ENCODE peak calls at places on chromosome 13, in ten cellular contexts. A is transverse colon, L is GM12878, M is fibroblast of pulmonary artery, C is uterus, O is endodermal cell, Q is cardiac muscle cell, T is mammary epithelial cell, K is BJ, X is osteocyte. G is an unnamed sample.

GRCh38 chr13:49441846-49442245 is 2.0 kb downstream of the CAB39L start:
- DNase-seq in Q (peak), K (no peak), M (peak), A (no peak), O (no peak), L (no peak), X (no peak), T (no peak), C (no peak), G (peak)

GRCh38 chr13:104473936-104474335 is 1407.7 kb upstream of the SLC10A2 start:
- DNase-seq in O (no peak), M (no peak), A (no peak), X (no peak), Q (no peak), K (no peak), T (peak), C (no peak), L (no peak), G (no peak)

GRCh38 chr13:113417008-113417735 is 36.1 kb downstream of the ADPRHL1 start:
- DNase-seq in A (no peak), Q (no peak), K (no peak), X (no peak), O (no peak), M (no peak), T (no peak), L (no peak), C (no peak), G (no peak)

GRCh38 chr13:39317284-39317683 is 279.0 kb downstream of the NHLRC3 start:
- DNase-seq in Q (peak), M (peak), O (no peak), L (no peak), T (peak), X (no peak), A (peak), C (peak), K (no peak), G (no peak)

GRCh38 chr13:49296659-49297058 is 48.9 kb downstream of the CDADC1 start:
- DNase-seq in C (no peak), T (no peak), Q (no peak), L (no peak), M (no peak), K (no peak), O (no peak), A (no peak), X (no peak), G (no peak)

GRCh38 chr13:53005631-53006030 is 23.0 kb upstream of the OLFM4 start:
- DNase-seq in C (no peak), O (no peak), M (no peak), Q (no peak), K (no peak), T (no peak), X (no peak), L (no peak), A (no peak), G (no peak)

GRCh38 chr13:22357132-22357531 is 686.3 kb downstream of the FGF9 start:
- DNase-seq in K (peak), M (no peak), L (no peak), X (no peak), T (no peak), Q (no peak), A (no peak), O (no peak), C (no peak), G (no peak)

GRCh38 chr13:87444135-87444534 is 227.0 kb upstream of the SLITRK5 start:
- DNase-seq in Q (no peak), O (no peak), C (no peak), L (no peak), K (no peak), T (no peak), X (no peak), A (no peak), M (no peak), G (no peak)

GRCh38 chr13:48680756-48681392 is 27.1 kb downstream of the CYSLTR2 start:
- DNase-seq in M (no peak), C (no peak), Q (no peak), T (no peak), O (no peak), X (no peak), L (no peak), K (no peak), A (no peak), G (no peak)

GRCh38 chr13:94305463-94305862 is 174.0 kb downstream of the DCT start:
- DNase-seq in M (peak), C (no peak), L (no peak), O (no peak), Q (peak), A (no peak), X (no peak), T (peak), K (peak), G (peak)

GRCh38 chr13:42247883-42248282 is 24.1 kb upstream of the AKAP11 start:
- DNase-seq in T (peak), A (no peak), X (no peak), L (no peak), O (no peak), C (no peak), M (no peak), Q (no peak), K (no peak), G (peak)

GRCh38 chr13:97386832-97387486 is 47.0 kb upstream of the RAP2A start:
- DNase-seq in C (no peak), T (no peak), O (no peak), M (no peak), A (peak), Q (peak), K (no peak), L (no peak), X (no peak), G (no peak)

GRCh38 chr13:41809962-41810361 is 150.9 kb downstream of the VWA8 start:
- DNase-seq in X (no peak), Q (no peak), C (no peak), O (no peak), L (no peak), K (no peak), M (no peak), T (no peak), A (no peak), G (no peak)

GRCh38 chr13:44231786-44232516 is 141.7 kb upstream of the SERP2 start:
- DNase-seq in Q (peak), X (no peak), K (peak), M (peak), C (peak), A (peak), T (peak), L (no peak), O (peak), G (peak)

GRCh38 chr13:111281751-111282311 is 38.6 kb upstream of the TEX29 start:
- DNase-seq in C (no peak), T (no peak), K (peak), X (no peak), Q (peak), A (no peak), M (peak), O (no peak), L (no peak), G (peak)

GRCh38 chr13:50910483-50910805 is 853 bp downstream of the RNASEH2B start:
- DNase-seq in X (no peak), O (peak), M (peak), L (no peak), Q (peak), K (no peak), T (no peak), C (no peak), A (no peak), G (peak)

GRCh38 chr13:82867284-82867683 is 1015.0 kb downstream of the SLITRK1 start:
- DNase-seq in C (no peak), K (no peak), X (no peak), T (no peak), O (no peak), L (no peak), A (no peak), M (no peak), Q (no peak), G (no peak)

GRCh38 chr13:113932060-113932459 is 41.8 kb downstream of the C13orf46 start:
- DNase-seq in C (peak), Q (no peak), T (no peak), O (no peak), K (no peak), M (no peak), A (no peak), L (no peak), X (peak), G (no peak)

GRCh38 chr13:93552596-93552995 is 326.0 kb downstream of the GPC6 start:
- DNase-seq in K (no peak), C (no peak), L (no peak), X (no peak), Q (no peak), A (no peak), O (no peak), T (no peak), M (no peak), G (no peak)

GRCh38 chr13:34533941-34534340 is 408.1 kb upstream of the NBEA start:
- DNase-seq in A (no peak), C (no peak), L (no peak), O (no peak), X (no peak), M (no peak), Q (no peak), T (no peak), K (no peak), G (no peak)

DNA sequence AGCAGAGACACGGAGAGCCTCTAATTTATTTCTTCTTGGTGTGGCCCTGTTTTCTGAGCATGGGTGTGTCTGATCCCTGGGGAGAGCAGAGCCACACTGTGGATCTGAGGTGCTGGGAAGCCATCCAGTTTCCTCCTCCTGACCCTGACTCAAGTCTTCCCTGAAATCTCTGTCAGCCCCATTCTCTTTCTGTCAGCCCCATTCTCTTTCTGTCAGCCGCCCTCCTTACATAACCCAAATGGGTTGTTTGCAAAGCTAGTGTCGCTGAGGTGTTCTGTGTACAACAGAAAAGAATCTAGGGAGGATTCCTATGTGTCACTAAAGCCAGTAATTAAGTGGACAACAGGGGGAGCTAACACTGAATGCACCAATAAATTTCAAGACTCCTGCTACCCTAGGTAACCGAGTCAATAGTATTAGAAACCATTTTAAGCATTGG is 50.2 kb downstream of the LRCH1 start:
- DNase-seq in X (no peak), T (no peak), K (no peak), A (no peak), C (no peak), Q (peak), M (peak), O (no peak), L (no peak), G (peak)
- TF ChIP-seq CTCF in X (peak), T (peak), K (peak), A (no peak), C (no peak), Q (peak), M (peak), O (peak), L (peak), G (peak)

GRCh38 chr13:40391788-40392187 is 274.7 kb downstream of the FOXO1 start:
- DNase-seq in C (no peak), K (no peak), M (no peak), T (no peak), L (no peak), A (no peak), O (no peak), Q (no peak), X (no peak), G (no peak)
- TF ChIP-seq CTCF in C (no peak), K (no peak), M (no peak), T (no peak), L (no peak), A (no peak), O (no peak), Q (no peak), X (no peak), G (no peak)

GRCh38 chr13:24092108-24092507 is 68.4 kb upstream of the SPATA13 start:
- DNase-seq in M (no peak), Q (no peak), C (no peak), L (no peak), X (no peak), A (no peak), O (no peak), K (no peak), T (no peak), G (no peak)

GRCh38 chr13:24086642-24087041 is 73.9 kb upstream of the SPATA13 start:
- DNase-seq in Q (no peak), A (no peak), M (no peak), T (no peak), L (no peak), C (no peak), O (no peak), K (no peak), X (no peak), G (no peak)

GRCh38 chr13:24085662-24086061 is 74.9 kb upstream of the SPATA13 start:
- DNase-seq in L (no peak), M (no peak), K (no peak), T (no peak), X (no peak), O (no peak), C (no peak), A (no peak), Q (no peak), G (no peak)

GRCh38 chr13:24083722-24084421 is 76.6 kb upstream of the SPATA13 start:
- DNase-seq in K (no peak), Q (no peak), T (no peak), X (no peak), M (no peak), C (no peak), L (no peak), O (no peak), A (no peak), G (no peak)

GRCh38 chr13:24087611-24088235 is 72.8 kb upstream of the SPATA13 start:
- DNase-seq in C (peak), K (no peak), M (no peak), A (peak), Q (no peak), X (no peak), L (no peak), O (no peak), T (no peak), G (no peak)
- TF ChIP-seq CTCF in C (no peak), K (no peak), M (no peak), A (no peak), Q (no peak), X (no peak), L (no peak), O (no peak), T (no peak), G (no peak)

GRCh38 chr13:21242236-21242635 is 65.8 kb downstream of the MRPL57 start:
- DNase-seq in O (peak), X (no peak), M (no peak), T (no peak), A (no peak), C (no peak), Q (no peak), K (no peak), L (no peak), G (no peak)
- TF ChIP-seq CTCF in O (peak), X (peak), M (no peak), T (no peak), A (no peak), C (no peak), Q (no peak), K (no peak), L (no peak), G (no peak)

DNA sequence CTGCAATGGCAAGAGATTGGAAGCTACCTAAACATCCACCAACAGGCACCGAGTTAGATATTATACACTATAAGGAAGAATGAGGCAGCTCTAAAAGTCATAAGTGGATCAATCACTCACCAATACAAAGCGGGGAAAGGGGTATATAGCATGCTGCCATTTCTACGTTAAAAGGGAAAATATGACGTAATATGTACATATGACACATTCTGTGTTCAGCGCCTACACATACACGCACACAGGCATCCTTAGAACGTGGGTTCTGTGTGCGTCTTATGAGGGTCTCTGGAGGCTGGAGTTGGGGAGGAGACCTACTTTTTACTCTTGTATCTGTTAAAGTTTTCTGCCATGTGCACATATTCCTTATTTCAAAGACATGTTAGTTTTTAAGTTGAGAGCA is 5.9 kb downstream of the IL17D start:
- DNase-seq in A (no peak), O (no peak), M (no peak), L (no peak), K (no peak), Q (no peak), C (no peak), T (no peak), X (no peak), G (no peak)
- TF ChIP-seq CTCF in A (no peak), O (no peak), M (no peak), L (no peak), K (no peak), Q (no peak), C (no peak), T (no peak), X (no peak), G (no peak)

DNA sequence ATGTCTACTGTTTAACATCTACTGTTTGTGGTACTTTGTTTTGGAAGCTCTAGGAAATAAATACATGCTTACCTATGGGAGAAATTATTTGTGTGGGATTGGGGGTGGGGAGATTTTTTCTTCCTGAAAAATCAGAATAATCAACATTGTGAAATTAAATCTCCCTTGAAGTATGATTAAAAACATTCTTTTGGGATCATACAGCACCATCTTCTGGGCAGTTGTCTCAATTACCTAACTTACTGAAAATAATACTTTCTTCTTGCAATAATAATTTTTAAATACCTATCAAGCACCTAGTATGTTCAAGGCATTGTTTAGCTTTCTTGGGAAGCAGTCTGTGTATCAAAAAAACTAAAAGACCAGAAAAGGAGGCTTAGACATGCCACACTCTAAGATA is 576.5 kb upstream of the ARGLU1 start:
- DNase-seq in T (no peak), X (no peak), C (no peak), K (no peak), O (no peak), Q (peak), M (peak), A (no peak), L (no peak), G (no peak)
- TF ChIP-seq CTCF in T (peak), X (peak), C (no peak), K (no peak), O (peak), Q (no peak), M (peak), A (no peak), L (no peak), G (peak)

DNA sequence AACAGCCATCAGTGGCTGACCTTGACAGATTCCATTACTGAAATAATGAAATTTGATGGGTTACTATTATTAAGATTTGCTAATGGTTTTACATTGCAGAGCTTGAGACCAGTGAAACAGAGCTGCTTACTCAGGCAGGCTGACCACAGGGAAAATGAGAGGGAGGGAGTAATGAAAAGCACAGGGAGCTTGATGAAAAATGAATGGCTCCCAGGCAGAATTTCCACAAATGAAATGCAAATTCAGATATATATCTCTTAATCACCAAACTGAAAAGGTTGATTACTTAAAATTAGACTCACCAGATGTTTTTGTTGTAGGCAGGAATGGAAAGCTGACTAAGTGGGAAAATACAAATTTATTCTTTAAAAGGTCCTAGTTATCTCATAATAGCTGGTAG is 36.1 kb downstream of the HTR2A start:
- DNase-seq in M (no peak), T (no peak), L (no peak), C (no peak), K (no peak), O (no peak), A (no peak), Q (no peak), X (no peak), G (no peak)
- TF ChIP-seq CTCF in M (no peak), T (no peak), L (no peak), C (no peak), K (no peak), O (no peak), A (no peak), Q (no peak), X (no peak), G (no peak)

GRCh38 chr13:84980571-84980970 is 818.6 kb downstream of the SLITRK6 start:
- DNase-seq in M (no peak), X (no peak), O (no peak), C (no peak), L (no peak), T (no peak), Q (no peak), K (no peak), A (no peak), G (no peak)

GRCh38 chr13:84985860-84986259 is 813.4 kb downstream of the SLITRK6 start:
- DNase-seq in X (no peak), T (no peak), K (no peak), L (no peak), M (no peak), A (no peak), O (no peak), C (no peak), Q (no peak), G (no peak)

GRCh38 chr13:84983321-84983720 is 815.9 kb downstream of the SLITRK6 start:
- DNase-seq in M (no peak), Q (no peak), L (no peak), T (no peak), K (no peak), O (no peak), X (no peak), A (no peak), C (no peak), G (no peak)
- TF ChIP-seq CTCF in M (no peak), Q (no peak), L (no peak), T (no peak), K (no peak), O (peak), X (no peak), A (no peak), C (no peak), G (no peak)

DNA sequence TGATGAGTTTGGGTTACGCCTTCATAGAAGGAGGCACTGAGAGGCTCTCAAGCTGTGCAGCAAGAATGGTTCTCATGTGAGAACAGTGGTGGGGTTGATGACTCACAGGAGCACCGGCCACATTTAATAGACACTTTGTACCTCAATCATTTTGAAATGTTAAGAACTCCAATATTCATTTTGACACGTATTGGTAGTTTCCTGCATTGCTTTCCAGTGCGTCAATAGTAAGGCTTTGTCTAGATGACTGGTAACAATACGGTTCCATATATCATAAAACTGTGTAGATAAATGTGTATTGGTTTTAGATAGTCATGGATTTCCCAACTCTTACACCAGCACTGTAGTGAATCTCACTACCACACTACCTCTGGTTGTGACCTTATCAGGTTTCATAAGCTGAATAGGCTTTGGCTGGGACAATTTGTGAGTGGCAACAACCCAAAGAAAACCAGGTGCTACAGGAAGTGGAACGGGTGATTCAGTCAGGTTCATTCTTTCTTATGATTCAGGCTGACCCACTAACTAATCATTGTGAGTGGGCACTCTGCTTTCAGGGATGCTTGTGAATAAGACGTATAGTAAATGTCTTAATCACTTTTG is 362.6 kb downstream of the KLF5 start:
- DNase-seq in O (no peak), K (no peak), T (peak), X (no peak), Q (no peak), C (no peak), M (peak), A (peak), L (no peak), G (peak)
- TF ChIP-seq CTCF in O (no peak), K (no peak), T (no peak), X (no peak), Q (no peak), C (no peak), M (no peak), A (no peak), L (no peak), G (no peak)

DNA sequence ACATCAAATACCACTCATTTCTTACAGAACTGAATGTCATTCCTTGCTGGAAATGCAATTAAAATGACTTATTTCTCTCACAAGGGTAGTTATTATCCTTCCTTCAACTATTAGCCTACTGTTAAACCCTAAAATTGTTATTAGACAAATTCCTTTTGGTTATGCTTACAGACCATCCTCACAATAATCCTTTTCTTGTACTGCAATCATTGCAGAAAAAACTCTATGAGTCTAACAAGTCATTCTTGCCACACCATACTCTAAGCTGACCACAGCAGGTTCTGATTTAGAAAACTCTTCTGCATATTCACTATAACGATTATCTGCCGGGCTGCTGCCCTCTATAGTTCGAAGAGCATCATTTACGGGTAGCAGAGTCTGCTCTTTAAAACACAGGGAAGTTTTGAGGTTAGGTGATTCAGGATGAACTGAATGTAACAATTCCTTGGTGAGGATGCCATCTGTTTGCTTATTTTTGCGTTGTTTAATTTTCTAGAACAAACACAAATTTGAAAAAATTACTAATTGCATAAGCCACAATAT is 38.2 kb downstream of the MTMR6 start:
- DNase-seq in L (peak), M (peak), C (no peak), K (peak), X (no peak), O (peak), T (peak), Q (peak), A (no peak), G (peak)
- TF ChIP-seq CTCF in L (peak), M (peak), C (no peak), K (peak), X (peak), O (peak), T (peak), Q (peak), A (no peak), G (peak)

G was measured in HFFc6.